ENCODE peak calls at places on chromosome 20, in nine cellular contexts. One of them, this sample, is unnamed.

GRCh38 chr20:56552911-56553629 is 20.0 kb downstream of the FAM209B start:
- DNase-seq in fibroblast of lung: no peak
- DNase-seq in foreskin fibroblast: no peak
- DNase-seq in heart right ventricle: no peak
- DNase-seq in HFFc6: no peak
- DNase-seq in endothelial cell: no peak
- DNase-seq in AG04450: no peak
- DNase-seq in activated B cell treated with CpG ODN at 0.5 μM for 24 hours: no peak
- DNase-seq in mucosa of descending colon: no peak
- DNase-seq in this sample: no peak

GRCh38 chr20:63895202-63895885 is 418 bp downstream of the DNAJC5 start:
- DNase-seq in foreskin fibroblast: no peak
- DNase-seq in heart right ventricle: no peak
- DNase-seq in endothelial cell: no peak
- DNase-seq in fibroblast of lung: no peak
- DNase-seq in AG04450: no peak
- DNase-seq in activated B cell treated with CpG ODN at 0.5 μM for 24 hours: no peak
- DNase-seq in mucosa of descending colon: no peak
- DNase-seq in HFFc6: no peak
- DNase-seq in this sample: no peak

GRCh38 chr20:57061058-57061900 is 205.2 kb downstream of the BMP7 start:
- DNase-seq in endothelial cell: peak; percentile 74
- DNase-seq in AG04450: no peak
- DNase-seq in mucosa of descending colon: peak; percentile 11
- DNase-seq in activated B cell treated with CpG ODN at 0.5 μM for 24 hours: no peak
- DNase-seq in heart right ventricle: no peak
- DNase-seq in fibroblast of lung: no peak
- DNase-seq in HFFc6: no peak
- DNase-seq in foreskin fibroblast: peak; percentile 30
- DNase-seq in this sample: peak; percentile 58

GRCh38 chr20:35329435-35330139 is 37.4 kb upstream of the FAM83C start:
- DNase-seq in activated B cell treated with CpG ODN at 0.5 μM for 24 hours: no peak
- DNase-seq in fibroblast of lung: peak; percentile 46
- DNase-seq in mucosa of descending colon: peak; percentile 73
- DNase-seq in heart right ventricle: no peak
- DNase-seq in AG04450: no peak
- DNase-seq in HFFc6: no peak
- DNase-seq in endothelial cell: peak; percentile 76
- DNase-seq in foreskin fibroblast: peak; percentile 41
- DNase-seq in this sample: no peak

GRCh38 chr20:35271904-35272303 is 6.0 kb downstream of the MMP24OS start:
- DNase-seq in heart right ventricle: no peak
- DNase-seq in mucosa of descending colon: no peak
- DNase-seq in foreskin fibroblast: peak; percentile 51
- DNase-seq in activated B cell treated with CpG ODN at 0.5 μM for 24 hours: no peak
- DNase-seq in fibroblast of lung: no peak
- DNase-seq in HFFc6: peak; percentile 61
- DNase-seq in AG04450: no peak
- DNase-seq in endothelial cell: no peak
- DNase-seq in this sample: no peak

GRCh38 chr20:49883246-49883802 is 32.0 kb downstream of the SPATA2 start:
- DNase-seq in endothelial cell: no peak
- DNase-seq in AG04450: no peak
- DNase-seq in HFFc6: no peak
- DNase-seq in heart right ventricle: no peak
- DNase-seq in foreskin fibroblast: no peak
- DNase-seq in fibroblast of lung: no peak
- DNase-seq in mucosa of descending colon: no peak
- DNase-seq in activated B cell treated with CpG ODN at 0.5 μM for 24 hours: no peak
- DNase-seq in this sample: no peak

GRCh38 chr20:51446656-51447055 is 95.9 kb downstream of the NFATC2 start:
- DNase-seq in AG04450: no peak
- DNase-seq in heart right ventricle: no peak
- DNase-seq in endothelial cell: no peak
- DNase-seq in mucosa of descending colon: no peak
- DNase-seq in fibroblast of lung: peak; percentile 78
- DNase-seq in foreskin fibroblast: peak; percentile 92
- DNase-seq in HFFc6: peak; percentile 78
- DNase-seq in activated B cell treated with CpG ODN at 0.5 μM for 24 hours: no peak
- DNase-seq in this sample: no peak

GRCh38 chr20:47878601-47879004 is 93.3 kb upstream of the SULF2 start:
- DNase-seq in HFFc6: no peak
- DNase-seq in heart right ventricle: no peak
- DNase-seq in AG04450: no peak
- DNase-seq in foreskin fibroblast: no peak
- DNase-seq in activated B cell treated with CpG ODN at 0.5 μM for 24 hours: no peak
- DNase-seq in fibroblast of lung: no peak
- DNase-seq in mucosa of descending colon: no peak
- DNase-seq in endothelial cell: no peak
- DNase-seq in this sample: no peak

GRCh38 chr20:17177341-17177740 is 49.5 kb upstream of the PCSK2 start:
- DNase-seq in heart right ventricle: no peak
- DNase-seq in endothelial cell: no peak
- DNase-seq in mucosa of descending colon: no peak
- DNase-seq in activated B cell treated with CpG ODN at 0.5 μM for 24 hours: no peak
- DNase-seq in AG04450: no peak
- DNase-seq in HFFc6: no peak
- DNase-seq in fibroblast of lung: no peak
- DNase-seq in foreskin fibroblast: no peak
- DNase-seq in this sample: no peak

GRCh38 chr20:3398681-3399252 is 8.7 kb downstream of the DNAAF9 start:
- DNase-seq in foreskin fibroblast: peak; percentile 50
- DNase-seq in HFFc6: peak; percentile 78
- DNase-seq in activated B cell treated with CpG ODN at 0.5 μM for 24 hours: no peak
- DNase-seq in heart right ventricle: no peak
- DNase-seq in mucosa of descending colon: no peak
- DNase-seq in fibroblast of lung: peak; percentile 18
- DNase-seq in AG04450: peak; percentile 50
- DNase-seq in endothelial cell: no peak
- DNase-seq in this sample: no peak

GRCh38 chr20:36543187-36544133 is 2.1 kb downstream of the MYL9 start:
- DNase-seq in endothelial cell: no peak
- DNase-seq in AG04450: no peak
- DNase-seq in activated B cell treated with CpG ODN at 0.5 μM for 24 hours: no peak
- DNase-seq in mucosa of descending colon: peak; percentile 62
- DNase-seq in foreskin fibroblast: peak; percentile 87
- DNase-seq in HFFc6: peak; percentile 72
- DNase-seq in heart right ventricle: peak; percentile 88
- DNase-seq in fibroblast of lung: peak; percentile 83
- DNase-seq in this sample: no peak

GRCh38 chr20:41151134-41151869 is 14.0 kb downstream of the PLCG1 start:
- DNase-seq in activated B cell treated with CpG ODN at 0.5 μM for 24 hours: no peak
- DNase-seq in HFFc6: no peak
- DNase-seq in AG04450: no peak
- DNase-seq in mucosa of descending colon: no peak
- DNase-seq in fibroblast of lung: no peak
- DNase-seq in foreskin fibroblast: no peak
- DNase-seq in endothelial cell: no peak
- DNase-seq in heart right ventricle: no peak
- DNase-seq in this sample: no peak

GRCh38 chr20:5630071-5630470 is 120.1 kb upstream of the SHLD1 start:
- DNase-seq in endothelial cell: no peak
- DNase-seq in heart right ventricle: no peak
- DNase-seq in fibroblast of lung: no peak
- DNase-seq in foreskin fibroblast: no peak
- DNase-seq in HFFc6: no peak
- DNase-seq in activated B cell treated with CpG ODN at 0.5 μM for 24 hours: no peak
- DNase-seq in mucosa of descending colon: no peak
- DNase-seq in AG04450: no peak
- DNase-seq in this sample: no peak

GRCh38 chr20:55365745-55366144 is 639.6 kb downstream of the CBLN4 start:
- DNase-seq in activated B cell treated with CpG ODN at 0.5 μM for 24 hours: no peak
- DNase-seq in fibroblast of lung: no peak
- DNase-seq in HFFc6: no peak
- DNase-seq in mucosa of descending colon: no peak
- DNase-seq in endothelial cell: no peak
- DNase-seq in foreskin fibroblast: no peak
- DNase-seq in AG04450: no peak
- DNase-seq in heart right ventricle: no peak
- DNase-seq in this sample: no peak

GRCh38 chr20:15699431-15700146 is 873.7 kb downstream of the KIF16B start:
- DNase-seq in HFFc6: no peak
- DNase-seq in mucosa of descending colon: no peak
- DNase-seq in activated B cell treated with CpG ODN at 0.5 μM for 24 hours: no peak
- DNase-seq in AG04450: no peak
- DNase-seq in endothelial cell: no peak
- DNase-seq in heart right ventricle: no peak
- DNase-seq in foreskin fibroblast: no peak
- DNase-seq in fibroblast of lung: no peak
- DNase-seq in this sample: no peak
- TF ChIP-seq CTCF in HFFc6: no peak
- TF ChIP-seq CTCF in mucosa of descending colon: no peak
- TF ChIP-seq CTCF in activated B cell treated with CpG ODN at 0.5 μM for 24 hours: no peak
- TF ChIP-seq CTCF in AG04450: no peak
- TF ChIP-seq CTCF in endothelial cell: no peak
- TF ChIP-seq CTCF in heart right ventricle: no peak
- TF ChIP-seq CTCF in foreskin fibroblast: no peak
- TF ChIP-seq CTCF in fibroblast of lung: no peak
- TF ChIP-seq CTCF in this sample: no peak

GRCh38 chr20:53582574-53583351 is 10.9 kb downstream of the ZNF217 start:
- DNase-seq in mucosa of descending colon: no peak
- DNase-seq in fibroblast of lung: peak; percentile 95
- DNase-seq in heart right ventricle: no peak
- DNase-seq in foreskin fibroblast: peak; percentile 81
- DNase-seq in activated B cell treated with CpG ODN at 0.5 μM for 24 hours: no peak
- DNase-seq in HFFc6: peak; percentile 91
- DNase-seq in AG04450: peak; percentile 77
- DNase-seq in endothelial cell: no peak
- DNase-seq in this sample: no peak
- TF ChIP-seq CTCF in mucosa of descending colon: no peak
- TF ChIP-seq CTCF in fibroblast of lung: no peak
- TF ChIP-seq CTCF in heart right ventricle: no peak
- TF ChIP-seq CTCF in foreskin fibroblast: no peak
- TF ChIP-seq CTCF in activated B cell treated with CpG ODN at 0.5 μM for 24 hours: no peak
- TF ChIP-seq CTCF in HFFc6: no peak
- TF ChIP-seq CTCF in AG04450: no peak
- TF ChIP-seq CTCF in endothelial cell: no peak
- TF ChIP-seq CTCF in this sample: no peak

DNA sequence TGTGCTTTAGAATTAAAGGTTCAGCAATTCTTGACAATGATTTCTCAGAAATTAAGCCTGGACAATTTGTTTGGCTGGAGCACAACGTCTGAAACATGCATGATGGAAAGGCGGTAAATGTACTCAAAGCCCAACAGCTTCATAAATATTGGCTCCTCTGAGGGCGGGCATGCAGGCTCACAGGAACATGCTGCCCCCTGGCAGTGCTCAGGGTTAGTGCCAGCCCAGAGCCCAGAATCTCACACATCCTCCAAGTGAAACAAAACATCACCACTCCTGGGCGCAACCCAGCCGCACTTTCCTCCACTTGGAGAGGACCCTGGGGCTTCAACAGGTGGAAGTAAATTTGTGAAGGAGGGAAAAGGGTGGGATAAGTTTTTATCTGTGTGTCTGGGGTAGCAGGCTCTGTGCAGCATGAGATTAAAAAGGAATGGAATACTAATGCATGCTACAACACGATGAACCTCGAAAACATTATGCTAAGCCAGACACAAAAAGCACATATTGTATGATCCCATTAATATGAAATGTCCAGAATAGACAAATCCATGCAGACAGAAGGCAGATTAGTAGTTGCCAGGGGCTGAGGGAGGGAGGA is 54.1 kb upstream of the PTPRT start:
- DNase-seq in activated B cell treated with CpG ODN at 0.5 μM for 24 hours: no peak
- DNase-seq in HFFc6: no peak
- DNase-seq in heart right ventricle: no peak
- DNase-seq in endothelial cell: no peak
- DNase-seq in foreskin fibroblast: no peak
- DNase-seq in fibroblast of lung: no peak
- DNase-seq in mucosa of descending colon: peak; percentile 3
- DNase-seq in AG04450: no peak
- DNase-seq in this sample: no peak
- TF ChIP-seq CTCF in activated B cell treated with CpG ODN at 0.5 μM for 24 hours: no peak
- TF ChIP-seq CTCF in HFFc6: peak; percentile 49
- TF ChIP-seq CTCF in heart right ventricle: peak; percentile 25
- TF ChIP-seq CTCF in endothelial cell: no peak
- TF ChIP-seq CTCF in foreskin fibroblast: peak; percentile 3
- TF ChIP-seq CTCF in fibroblast of lung: no peak
- TF ChIP-seq CTCF in mucosa of descending colon: no peak
- TF ChIP-seq CTCF in AG04450: peak; percentile 10
- TF ChIP-seq CTCF in this sample: no peak

GRCh38 chr20:672975-673604 is 2.5 kb downstream of the SCRT2 start:
- DNase-seq in HFFc6: no peak
- DNase-seq in AG04450: no peak
- DNase-seq in foreskin fibroblast: no peak
- DNase-seq in heart right ventricle: no peak
- DNase-seq in endothelial cell: peak; percentile 35
- DNase-seq in fibroblast of lung: no peak
- DNase-seq in activated B cell treated with CpG ODN at 0.5 μM for 24 hours: no peak
- DNase-seq in mucosa of descending colon: no peak
- DNase-seq in this sample: no peak
- TF ChIP-seq CTCF in HFFc6: peak; percentile 61
- TF ChIP-seq CTCF in AG04450: peak; percentile 11
- TF ChIP-seq CTCF in foreskin fibroblast: no peak
- TF ChIP-seq CTCF in heart right ventricle: peak; percentile 28
- TF ChIP-seq CTCF in endothelial cell: peak; percentile 50
- TF ChIP-seq CTCF in fibroblast of lung: no peak
- TF ChIP-seq CTCF in activated B cell treated with CpG ODN at 0.5 μM for 24 hours: no peak
- TF ChIP-seq CTCF in mucosa of descending colon: no peak
- TF ChIP-seq CTCF in this sample: no peak

DNA sequence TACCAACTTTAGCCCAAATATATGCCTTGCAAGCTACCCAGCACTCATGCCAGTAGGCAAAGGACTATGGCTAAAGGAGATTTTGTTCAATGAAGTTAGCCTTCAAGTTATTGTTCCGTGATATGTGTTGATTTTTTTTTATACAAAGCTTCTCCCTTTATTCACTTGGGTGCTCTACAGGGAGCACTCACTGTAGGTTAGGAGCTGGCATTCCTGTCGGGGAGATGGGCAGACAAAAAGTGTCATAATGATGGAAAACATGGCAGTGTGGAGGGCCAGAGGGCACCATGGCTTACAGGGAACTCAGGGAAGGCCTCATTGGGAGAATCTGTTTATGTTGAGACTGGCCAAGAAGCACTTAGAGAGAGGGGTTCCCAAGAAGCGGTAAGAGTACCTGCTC is 292.4 kb downstream of the TSHZ2 start:
- DNase-seq in heart right ventricle: no peak
- DNase-seq in AG04450: no peak
- DNase-seq in HFFc6: no peak
- DNase-seq in mucosa of descending colon: no peak
- DNase-seq in foreskin fibroblast: no peak
- DNase-seq in activated B cell treated with CpG ODN at 0.5 μM for 24 hours: no peak
- DNase-seq in fibroblast of lung: no peak
- DNase-seq in endothelial cell: no peak
- DNase-seq in this sample: no peak
- TF ChIP-seq CTCF in heart right ventricle: no peak
- TF ChIP-seq CTCF in AG04450: no peak
- TF ChIP-seq CTCF in HFFc6: no peak
- TF ChIP-seq CTCF in mucosa of descending colon: no peak
- TF ChIP-seq CTCF in foreskin fibroblast: no peak
- TF ChIP-seq CTCF in activated B cell treated with CpG ODN at 0.5 μM for 24 hours: no peak
- TF ChIP-seq CTCF in fibroblast of lung: no peak
- TF ChIP-seq CTCF in endothelial cell: no peak
- TF ChIP-seq CTCF in this sample: no peak

GRCh38 chr20:60715172-60715571 is 536.9 kb upstream of the CDH4 start:
- DNase-seq in foreskin fibroblast: no peak
- DNase-seq in activated B cell treated with CpG ODN at 0.5 μM for 24 hours: no peak
- DNase-seq in heart right ventricle: no peak
- DNase-seq in fibroblast of lung: no peak
- DNase-seq in AG04450: no peak
- DNase-seq in HFFc6: no peak
- DNase-seq in endothelial cell: no peak
- DNase-seq in mucosa of descending colon: no peak
- DNase-seq in this sample: no peak
- TF ChIP-seq CTCF in foreskin fibroblast: no peak
- TF ChIP-seq CTCF in activated B cell treated with CpG ODN at 0.5 μM for 24 hours: no peak
- TF ChIP-seq CTCF in heart right ventricle: no peak
- TF ChIP-seq CTCF in fibroblast of lung: no peak
- TF ChIP-seq CTCF in AG04450: no peak
- TF ChIP-seq CTCF in HFFc6: no peak
- TF ChIP-seq CTCF in endothelial cell: no peak
- TF ChIP-seq CTCF in mucosa of descending colon: no peak
- TF ChIP-seq CTCF in this sample: no peak

GRCh38 chr20:843908-844307 is 10.4 kb downstream of the FAM110A start:
- DNase-seq in heart right ventricle: no peak
- DNase-seq in fibroblast of lung: no peak
- DNase-seq in AG04450: no peak
- DNase-seq in foreskin fibroblast: no peak
- DNase-seq in endothelial cell: no peak
- DNase-seq in activated B cell treated with CpG ODN at 0.5 μM for 24 hours: no peak
- DNase-seq in mucosa of descending colon: peak; percentile 39
- DNase-seq in HFFc6: no peak
- DNase-seq in this sample: peak; percentile 21
- TF ChIP-seq CTCF in heart right ventricle: no peak
- TF ChIP-seq CTCF in fibroblast of lung: no peak
- TF ChIP-seq CTCF in AG04450: no peak
- TF ChIP-seq CTCF in foreskin fibroblast: no peak
- TF ChIP-seq CTCF in endothelial cell: no peak
- TF ChIP-seq CTCF in activated B cell treated with CpG ODN at 0.5 μM for 24 hours: no peak
- TF ChIP-seq CTCF in mucosa of descending colon: no peak
- TF ChIP-seq CTCF in HFFc6: no peak
- TF ChIP-seq CTCF in this sample: no peak

This sample was measured in prostate gland.